ENCODE peak calls at places on chromosome 18, in seven cellular contexts. A is nephron progenitor cell; D is endothelial cell; T is adrenal gland; N is fibroblast of lung; E is cardiac muscle cell; O is CD8-positive, alpha-beta T cell. Z is an unnamed sample.

GRCh38 chr18:23114171-23114881 is 21.0 kb upstream of the CABLES1 start:
- DNase-seq in A (no peak), D (no peak), T (no peak), N (no peak), E (peak), O (no peak), Z (no peak)

GRCh38 chr18:55694291-55694690 is 106.3 kb upstream of the TCF4 start:
- DNase-seq in A (no peak), D (no peak), T (no peak), N (peak), E (no peak), O (no peak), Z (no peak)

GRCh38 chr18:422966-423365 is 77.5 kb downstream of the COLEC12 start:
- DNase-seq in A (no peak), D (no peak), T (no peak), N (no peak), E (no peak), O (no peak), Z (no peak)

GRCh38 chr18:49911414-49911813 is 98.1 kb upstream of the ACAA2 start:
- DNase-seq in A (no peak), D (no peak), T (no peak), N (no peak), E (no peak), O (no peak), Z (no peak)

GRCh38 chr18:55326134-55326533 is 261.9 kb downstream of the TCF4 start:
- DNase-seq in A (no peak), D (no peak), T (no peak), N (no peak), E (no peak), O (no peak), Z (no peak)

GRCh38 chr18:7945882-7946281 is 378.8 kb downstream of the PTPRM start:
- DNase-seq in A (no peak), D (no peak), T (peak), N (peak), E (no peak), O (no peak), Z (no peak)

GRCh38 chr18:48011926-48012469 is 81.5 kb upstream of the SMAD2 start:
- DNase-seq in A (no peak), D (no peak), T (no peak), N (no peak), E (no peak), O (no peak), Z (no peak)

GRCh38 chr18:5678779-5679406 is 135.1 kb upstream of the EPB41L3 start:
- DNase-seq in A (no peak), D (no peak), T (no peak), N (no peak), E (no peak), O (no peak), Z (no peak)

GRCh38 chr18:48928787-48929186 is 22.0 kb downstream of the SMAD7 start:
- DNase-seq in A (no peak), D (no peak), T (peak), N (peak), E (no peak), O (peak), Z (no peak)

GRCh38 chr18:61765097-61765496 is 127.7 kb downstream of the RNF152 start:
- DNase-seq in A (peak), D (no peak), T (no peak), N (peak), E (peak), O (no peak), Z (no peak)

GRCh38 chr18:50658601-50659000 is 98.7 kb downstream of the MAPK4 start:
- DNase-seq in A (no peak), D (no peak), T (no peak), N (no peak), E (no peak), O (no peak), Z (no peak)

GRCh38 chr18:32674491-32674890 is 98.3 kb downstream of the KLHL14 start:
- DNase-seq in A (no peak), D (peak), T (no peak), N (no peak), E (peak), O (no peak), Z (no peak)

GRCh38 chr18:76922107-76922506 is 99.8 kb downstream of the ZNF236 start:
- DNase-seq in A (peak), D (peak), T (peak), N (peak), E (peak), O (peak), Z (peak)

GRCh38 chr18:53567935-53568574 is 656.4 kb downstream of the MBD2 start:
- DNase-seq in A (peak), D (peak), T (no peak), N (peak), E (peak), O (no peak), Z (peak)

GRCh38 chr18:51321696-51322095 is 124.2 kb upstream of the MEX3C start:
- DNase-seq in A (no peak), D (no peak), T (no peak), N (peak), E (no peak), O (no peak), Z (no peak)

GRCh38 chr18:25743661-25744151 is 346.7 kb downstream of the SS18 start:
- DNase-seq in A (no peak), D (no peak), T (no peak), N (no peak), E (peak), O (no peak), Z (no peak)

GRCh38 chr18:31156831-31157763 is 5.6 kb downstream of the DSC1 start:
- DNase-seq in A (peak), D (no peak), T (no peak), N (no peak), E (no peak), O (no peak), Z (no peak)

GRCh38 chr18:22391571-22392359 is 25.9 kb downstream of the CTAGE1 start:
- DNase-seq in A (no peak), D (no peak), T (peak), N (peak), E (no peak), O (peak), Z (no peak)

GRCh38 chr18:50190236-50190635 is 4.7 kb downstream of the MYO5B start:
- DNase-seq in A (no peak), D (no peak), T (no peak), N (peak), E (no peak), O (no peak), Z (no peak)

GRCh38 chr18:3008546-3008945 is 4.4 kb downstream of the LPIN2 start:
- DNase-seq in A (no peak), D (no peak), T (no peak), N (peak), E (no peak), O (no peak), Z (no peak)

GRCh38 chr18:25704096-25704870 is 352.3 kb upstream of the ZNF521 start:
- DNase-seq in A (no peak), D (no peak), T (no peak), N (peak), E (no peak), O (no peak), Z (no peak)

GRCh38 chr18:31954349-31954748 is 11.4 kb upstream of the TRAPPC8 start:
- DNase-seq in A (no peak), D (no peak), T (peak), N (peak), E (no peak), O (no peak), Z (no peak)

GRCh38 chr18:35201502-35201901 is 39.3 kb upstream of the ZNF397 start:
- DNase-seq in A (no peak), D (no peak), T (no peak), N (no peak), E (no peak), O (no peak), Z (no peak)

GRCh38 chr18:35750929-35751328 is 169.4 kb downstream of the GALNT1 start:
- DNase-seq in A (no peak), D (no peak), T (no peak), N (no peak), E (no peak), O (no peak), Z (no peak)

GRCh38 chr18:10439898-10440297 is 14.5 kb upstream of the APCDD1 start:
- DNase-seq in A (no peak), D (no peak), T (no peak), N (no peak), E (no peak), O (no peak), Z (no peak)

GRCh38 chr18:42045346-42045745 is 90.3 kb downstream of the PIK3C3 start:
- DNase-seq in A (no peak), D (no peak), T (no peak), N (peak), E (no peak), O (no peak), Z (no peak)

GRCh38 chr18:4433762-4434161 is 21.3 kb downstream of the DLGAP1 start:
- DNase-seq in A (no peak), D (no peak), T (no peak), N (peak), E (no peak), O (no peak), Z (no peak)

GRCh38 chr18:25516747-25517498 is 165.0 kb upstream of the ZNF521 start:
- DNase-seq in A (no peak), D (no peak), T (no peak), N (no peak), E (no peak), O (no peak), Z (no peak)

GRCh38 chr18:26772691-26773090 is 92.8 kb downstream of the AQP4 start:
- DNase-seq in A (no peak), D (no peak), T (no peak), N (no peak), E (no peak), O (no peak), Z (no peak)

GRCh38 chr18:27143580-27144287 is 41.4 kb downstream of the CHST9 start:
- DNase-seq in A (no peak), D (no peak), T (peak), N (no peak), E (no peak), O (no peak), Z (no peak)

GRCh38 chr18:3177902-3178687 is 41.7 kb downstream of the MYOM1 start:
- DNase-seq in A (no peak), D (no peak), T (peak), N (peak), E (no peak), O (no peak), Z (peak)

GRCh38 chr18:13414542-13414941 is 196.0 kb downstream of the LDLRAD4 start:
- DNase-seq in A (no peak), D (no peak), T (no peak), N (no peak), E (no peak), O (no peak), Z (no peak)
- TF ChIP-seq CTCF in A (no peak), D (no peak), T (no peak), N (no peak), E (no peak), O (no peak), Z (no peak)

GRCh38 chr18:45526120-45526841 is 89.0 kb upstream of the SLC14A2 start:
- DNase-seq in A (no peak), D (no peak), T (no peak), N (peak), E (no peak), O (no peak), Z (no peak)
- TF ChIP-seq CTCF in A (peak), D (no peak), T (no peak), N (peak), E (peak), O (no peak), Z (no peak)

GRCh38 chr18:66124394-66124793 is 373.6 kb downstream of the CDH7 start:
- DNase-seq in A (no peak), D (no peak), T (no peak), N (no peak), E (peak), O (no peak), Z (no peak)
- TF ChIP-seq CTCF in A (no peak), D (peak), T (no peak), N (no peak), E (no peak), O (no peak), Z (no peak)

DNA sequence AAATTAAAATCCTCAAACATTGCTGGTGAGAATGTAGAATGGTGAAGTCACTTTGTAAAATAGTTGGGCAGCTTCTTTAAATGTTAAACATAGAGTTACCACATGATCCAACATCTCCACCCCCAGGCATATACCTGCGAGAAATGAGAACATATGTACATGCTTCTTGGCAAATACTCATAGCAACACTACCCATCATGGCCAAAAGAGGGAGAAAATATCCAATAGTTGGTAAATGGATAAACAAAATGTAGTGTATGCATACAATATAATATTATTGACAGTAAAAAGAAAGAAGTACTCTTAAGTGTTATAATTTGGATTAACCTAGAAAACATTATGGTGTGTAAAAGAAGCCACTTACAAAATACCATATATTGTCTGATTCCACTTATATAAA is 185.9 kb downstream of the CDH7 start:
- DNase-seq in A (no peak), D (no peak), T (no peak), N (no peak), E (no peak), O (no peak), Z (no peak)
- TF ChIP-seq CTCF in A (no peak), D (no peak), T (no peak), N (no peak), E (no peak), O (no peak), Z (no peak)

GRCh38 chr18:63022429-63023022 is 297.0 kb downstream of the BCL2 start:
- DNase-seq in A (peak), D (peak), T (no peak), N (no peak), E (peak), O (no peak), Z (no peak)
- TF ChIP-seq CTCF in A (peak), D (peak), T (no peak), N (no peak), E (peak), O (no peak), Z (no peak)

GRCh38 chr18:78659057-78659456 is 320.6 kb upstream of the SALL3 start:
- DNase-seq in A (no peak), D (no peak), T (no peak), N (no peak), E (no peak), O (no peak), Z (no peak)

GRCh38 chr18:78661316-78661715 is 318.3 kb upstream of the SALL3 start:
- DNase-seq in A (no peak), D (no peak), T (no peak), N (no peak), E (no peak), O (no peak), Z (no peak)

GRCh38 chr18:78658531-78658930 is 321.1 kb upstream of the SALL3 start:
- DNase-seq in A (no peak), D (no peak), T (no peak), N (no peak), E (no peak), O (no peak), Z (no peak)

GRCh38 chr18:78660311-78660710 is 319.3 kb upstream of the SALL3 start:
- DNase-seq in A (no peak), D (no peak), T (no peak), N (no peak), E (no peak), O (no peak), Z (no peak)

GRCh38 chr18:78659748-78660147 is 319.9 kb upstream of the SALL3 start:
- DNase-seq in A (peak), D (no peak), T (no peak), N (no peak), E (peak), O (peak), Z (no peak)
- TF ChIP-seq CTCF in A (peak), D (no peak), T (no peak), N (no peak), E (no peak), O (no peak), Z (no peak)

GRCh38 chr18:79964330-79965118 is at the start of gene HSBP1L1:
- DNase-seq in A (peak), D (peak), T (peak), N (peak), E (peak), O (peak), Z (peak)
- TF ChIP-seq CTCF in A (no peak), D (no peak), T (peak), N (peak), E (no peak), O (no peak), Z (peak)

GRCh38 chr18:57908092-57908491 is 105.0 kb upstream of the ATP8B1 start:
- DNase-seq in A (no peak), D (no peak), T (no peak), N (no peak), E (no peak), O (no peak), Z (no peak)

GRCh38 chr18:57909620-57910019 is 106.5 kb upstream of the ATP8B1 start:
- DNase-seq in A (no peak), D (no peak), T (no peak), N (peak), E (no peak), O (no peak), Z (no peak)

GRCh38 chr18:57913686-57914085 is 110.6 kb upstream of the ATP8B1 start:
- DNase-seq in A (no peak), D (no peak), T (no peak), N (no peak), E (no peak), O (no peak), Z (no peak)

GRCh38 chr18:57910134-57910533 is 107.0 kb upstream of the ATP8B1 start:
- DNase-seq in A (no peak), D (no peak), T (no peak), N (no peak), E (no peak), O (no peak), Z (no peak)

GRCh38 chr18:57910817-57911216 is 107.7 kb upstream of the ATP8B1 start:
- DNase-seq in A (peak), D (peak), T (no peak), N (no peak), E (no peak), O (no peak), Z (peak)
- TF ChIP-seq CTCF in A (no peak), D (peak), T (no peak), N (peak), E (peak), O (no peak), Z (peak)

GRCh38 chr18:73891572-73892421 is 255.8 kb downstream of the FBXO15 start:
- DNase-seq in A (peak), D (peak), T (no peak), N (no peak), E (no peak), O (no peak), Z (peak)
- TF ChIP-seq CTCF in A (peak), D (peak), T (no peak), N (no peak), E (no peak), O (no peak), Z (no peak)